ENCODE peak calls at places on chromosomes 13 and 19, in six cellular contexts. Y is GM04503; O is C1 segment of cervical spinal cord; C is fibroblast of the aortic adventitia; A is stimulated activated CD4-positive, alpha-beta T cell treated with anti-CD3 and anti-CD28 coated beads, TNF-alpha, amount 100 ng/mL, for 1 hour; Q is progenitor cell of endocrine pancreas. D is an unnamed sample.

GRCh38 chr13:49265822-49266221 is 18.1 kb downstream of the CDADC1 start:
- DNase-seq in O (no peak), A (no peak), Y (no peak), C (peak), Q (no peak), D (no peak)

GRCh38 chr19:28744014-28744413 is 468.9 kb downstream of the UQCRFS1 start:
- DNase-seq in A (no peak), Q (no peak), C (no peak), Y (no peak), O (no peak), D (no peak)

GRCh38 chr19:42422576-42423461 is 4.4 kb downstream of the LIPE start:
- DNase-seq in O (no peak), A (peak), Y (no peak), C (peak), Q (peak), D (no peak)

GRCh38 chr19:51327066-51327985 is 14.6 kb downstream of the VSIG10L start:
- DNase-seq in Q (no peak), A (peak), Y (no peak), O (peak), C (peak), D (peak)

GRCh38 chr13:113655358-113656014 is 2.5 kb downstream of the ATP4B start:
- DNase-seq in C (no peak), A (no peak), O (no peak), Q (no peak), Y (no peak), D (no peak)

GRCh38 chr19:17282488-17283256 is 971 bp downstream of the ANKLE1 start:
- DNase-seq in O (peak), A (peak), C (peak), Q (peak), Y (no peak), D (peak)

GRCh38 chr19:10678813-10679212 is 22.4 kb upstream of the QTRT1 start:
- DNase-seq in O (no peak), Q (no peak), Y (no peak), C (no peak), A (no peak), D (no peak)

GRCh38 chr19:11058246-11059030 is 30.8 kb upstream of the LDLR start:
- DNase-seq in Y (no peak), A (no peak), O (no peak), C (no peak), Q (no peak), D (no peak)

GRCh38 chr19:19460761-19461265 is 54.5 kb downstream of the TSSK6 start:
- DNase-seq in A (peak), C (peak), O (no peak), Y (no peak), Q (no peak), D (no peak)

GRCh38 chr19:38194061-38194701 is 29.8 kb downstream of the DPF1 start:
- DNase-seq in O (no peak), C (no peak), Q (no peak), Y (no peak), A (no peak), D (no peak)

GRCh38 chr13:30376426-30377311 is 45.6 kb upstream of the UBE2L5 start:
- DNase-seq in O (no peak), Q (no peak), A (peak), C (no peak), Y (no peak), D (no peak)

GRCh38 chr19:48654299-48655059 is 8.5 kb upstream of the CA11 start:
- DNase-seq in C (no peak), O (no peak), Q (no peak), A (no peak), Y (no peak), D (no peak)

GRCh38 chr13:84358601-84359000 is 476.3 kb upstream of the SLITRK1 start:
- DNase-seq in O (no peak), Q (no peak), Y (no peak), A (no peak), C (no peak), D (no peak)

GRCh38 chr19:13427273-13428051 is 78.8 kb downstream of the CACNA1A start:
- DNase-seq in Q (no peak), C (no peak), O (no peak), A (no peak), Y (no peak), D (no peak)

GRCh38 chr13:30698023-30698422 is 37.3 kb upstream of the ALOX5AP start:
- DNase-seq in Q (no peak), A (no peak), O (no peak), C (peak), Y (no peak), D (no peak)

GRCh38 chr19:40467007-40467565 is 285 bp downstream of the SPTBN4 start:
- DNase-seq in O (peak), Q (no peak), A (no peak), C (no peak), Y (no peak), D (no peak)

GRCh38 chr19:1822210-1822609 is 10.1 kb upstream of the ATP8B3 start:
- DNase-seq in O (no peak), Q (no peak), A (no peak), Y (no peak), C (no peak), D (no peak)

GRCh38 chr13:85316501-85316900 is 482.7 kb downstream of the SLITRK6 start:
- DNase-seq in Y (no peak), O (no peak), Q (no peak), C (no peak), A (no peak), D (no peak)

GRCh38 chr13:75294110-75294509 is 187.9 kb downstream of the TBC1D4 start:
- DNase-seq in C (no peak), Q (no peak), A (no peak), Y (no peak), O (no peak), D (no peak)

GRCh38 chr13:42893346-42893745 is 98.7 kb downstream of the EPSTI1 start:
- DNase-seq in Y (peak), Q (no peak), O (no peak), A (no peak), C (peak), D (no peak)

GRCh38 chr13:30113983-30114491 is 193.3 kb downstream of the KATNAL1 start:
- DNase-seq in C (peak), Y (no peak), Q (no peak), A (no peak), O (peak), D (no peak)

GRCh38 chr19:33291623-33292534 is 10.5 kb downstream of the CEBPA start:
- DNase-seq in O (no peak), C (no peak), Q (no peak), Y (no peak), A (no peak), D (no peak)

GRCh38 chr13:103194871-103195270 is 128.7 kb upstream of the SLC10A2 start:
- DNase-seq in Q (no peak), A (no peak), Y (no peak), O (no peak), C (no peak), D (no peak)

GRCh38 chr13:47555235-47555634 is 445.8 kb downstream of the SUCLA2 start:
- DNase-seq in Q (no peak), C (no peak), O (no peak), A (no peak), Y (no peak), D (no peak)

GRCh38 chr13:111626371-111627305 is 306.2 kb downstream of the TEX29 start:
- DNase-seq in C (no peak), Q (no peak), Y (no peak), A (no peak), O (peak), D (no peak)

GRCh38 chr19:1554968-1555801 is 12.9 kb downstream of the MEX3D start:
- DNase-seq in C (no peak), Q (no peak), O (no peak), A (no peak), Y (no peak), D (no peak)

GRCh38 chr13:51804295-51805172 is 571 bp upstream of the DHRS12 start:
- DNase-seq in O (peak), C (no peak), Y (no peak), A (no peak), Q (no peak), D (no peak)